ENCODE peak calls at places on chromosomes 4 and X, in five cellular contexts. One of them, this sample, is unnamed.
A peak's percentile ranks its signal among the peaks of the same experiment; 100 is the strongest.

GRCh38 chrX:55240788-55241187 is 20.6 kb downstream of the PAGE5 start:
- DNase-seq in adipocyte: no peak
- DNase-seq in HL-60: no peak
- DNase-seq in stimulated activated CD4-positive, alpha-beta T cell treated with anti-CD3 and anti-CD28 coated beads, Interleukin-12 subunit alpha, Interleukin-12 subunit beta, amount 100 ng/mL, for 24 hours: no peak
- DNase-seq in fibroblast of the aortic adventitia: no peak
- DNase-seq in this sample: no peak

GRCh38 chrX:18707442-18708049 is at the start of gene PPEF1:
- DNase-seq in adipocyte: no peak
- DNase-seq in HL-60: no peak
- DNase-seq in stimulated activated CD4-positive, alpha-beta T cell treated with anti-CD3 and anti-CD28 coated beads, Interleukin-12 subunit alpha, Interleukin-12 subunit beta, amount 100 ng/mL, for 24 hours: no peak
- DNase-seq in fibroblast of the aortic adventitia: no peak
- DNase-seq in this sample: no peak

GRCh38 chr4:158826057-158826456 is 57.2 kb downstream of the FNIP2 start:
- DNase-seq in adipocyte: no peak
- DNase-seq in HL-60: no peak
- DNase-seq in stimulated activated CD4-positive, alpha-beta T cell treated with anti-CD3 and anti-CD28 coated beads, Interleukin-12 subunit alpha, Interleukin-12 subunit beta, amount 100 ng/mL, for 24 hours: no peak
- DNase-seq in fibroblast of the aortic adventitia: no peak
- DNase-seq in this sample: no peak

GRCh38 chrX:70398899-70399298 is 24.2 kb upstream of the GDPD2 start:
- DNase-seq in adipocyte: peak; percentile 36
- DNase-seq in HL-60: no peak
- DNase-seq in stimulated activated CD4-positive, alpha-beta T cell treated with anti-CD3 and anti-CD28 coated beads, Interleukin-12 subunit alpha, Interleukin-12 subunit beta, amount 100 ng/mL, for 24 hours: no peak
- DNase-seq in fibroblast of the aortic adventitia: peak; percentile 13
- DNase-seq in this sample: peak; percentile 48

GRCh38 chr4:55272576-55272975 is 73.5 kb upstream of the SRD5A3 start:
- DNase-seq in adipocyte: no peak
- DNase-seq in HL-60: no peak
- DNase-seq in stimulated activated CD4-positive, alpha-beta T cell treated with anti-CD3 and anti-CD28 coated beads, Interleukin-12 subunit alpha, Interleukin-12 subunit beta, amount 100 ng/mL, for 24 hours: no peak
- DNase-seq in fibroblast of the aortic adventitia: no peak
- DNase-seq in this sample: no peak

GRCh38 chrX:110204986-110205385 is 112.9 kb downstream of the AMMECR1 start:
- DNase-seq in adipocyte: peak; percentile 63
- DNase-seq in HL-60: no peak
- DNase-seq in stimulated activated CD4-positive, alpha-beta T cell treated with anti-CD3 and anti-CD28 coated beads, Interleukin-12 subunit alpha, Interleukin-12 subunit beta, amount 100 ng/mL, for 24 hours: no peak
- DNase-seq in fibroblast of the aortic adventitia: peak; percentile 59
- DNase-seq in this sample: peak; percentile 86

GRCh38 chr4:185541251-185541671 is 6.0 kb upstream of the PDLIM3 start:
- DNase-seq in adipocyte: no peak
- DNase-seq in HL-60: no peak
- DNase-seq in stimulated activated CD4-positive, alpha-beta T cell treated with anti-CD3 and anti-CD28 coated beads, Interleukin-12 subunit alpha, Interleukin-12 subunit beta, amount 100 ng/mL, for 24 hours: no peak
- DNase-seq in fibroblast of the aortic adventitia: peak; percentile 79
- DNase-seq in this sample: no peak

GRCh38 chr4:13298655-13299054 is 185.5 kb downstream of the RAB28 start:
- DNase-seq in adipocyte: no peak
- DNase-seq in HL-60: no peak
- DNase-seq in stimulated activated CD4-positive, alpha-beta T cell treated with anti-CD3 and anti-CD28 coated beads, Interleukin-12 subunit alpha, Interleukin-12 subunit beta, amount 100 ng/mL, for 24 hours: no peak
- DNase-seq in fibroblast of the aortic adventitia: peak; percentile 48
- DNase-seq in this sample: no peak

GRCh38 chrX:136768469-136769084 is 12.2 kb downstream of the ARHGEF6 start:
- DNase-seq in adipocyte: peak; percentile 76
- DNase-seq in HL-60: no peak
- DNase-seq in stimulated activated CD4-positive, alpha-beta T cell treated with anti-CD3 and anti-CD28 coated beads, Interleukin-12 subunit alpha, Interleukin-12 subunit beta, amount 100 ng/mL, for 24 hours: peak; percentile 49
- DNase-seq in fibroblast of the aortic adventitia: peak; percentile 90
- DNase-seq in this sample: peak; percentile 94

GRCh38 chr4:88949605-88950004 is 107.4 kb downstream of the FAM13A start:
- DNase-seq in adipocyte: no peak
- DNase-seq in HL-60: no peak
- DNase-seq in stimulated activated CD4-positive, alpha-beta T cell treated with anti-CD3 and anti-CD28 coated beads, Interleukin-12 subunit alpha, Interleukin-12 subunit beta, amount 100 ng/mL, for 24 hours: no peak
- DNase-seq in fibroblast of the aortic adventitia: no peak
- DNase-seq in this sample: no peak

GRCh38 chr4:10164877-10165283 is 48.3 kb upstream of the WDR1 start:
- DNase-seq in adipocyte: peak; percentile 48
- DNase-seq in HL-60: no peak
- DNase-seq in stimulated activated CD4-positive, alpha-beta T cell treated with anti-CD3 and anti-CD28 coated beads, Interleukin-12 subunit alpha, Interleukin-12 subunit beta, amount 100 ng/mL, for 24 hours: no peak
- DNase-seq in fibroblast of the aortic adventitia: peak; percentile 81
- DNase-seq in this sample: peak; percentile 71

GRCh38 chrX:137587151-137587550 is 21.2 kb downstream of the ZIC3 start:
- DNase-seq in adipocyte: no peak
- DNase-seq in HL-60: no peak
- DNase-seq in stimulated activated CD4-positive, alpha-beta T cell treated with anti-CD3 and anti-CD28 coated beads, Interleukin-12 subunit alpha, Interleukin-12 subunit beta, amount 100 ng/mL, for 24 hours: no peak
- DNase-seq in fibroblast of the aortic adventitia: no peak
- DNase-seq in this sample: no peak

GRCh38 chr4:23333946-23334878 is 555.6 kb downstream of the PPARGC1A start:
- DNase-seq in adipocyte: no peak
- DNase-seq in HL-60: peak; percentile 85
- DNase-seq in stimulated activated CD4-positive, alpha-beta T cell treated with anti-CD3 and anti-CD28 coated beads, Interleukin-12 subunit alpha, Interleukin-12 subunit beta, amount 100 ng/mL, for 24 hours: no peak
- DNase-seq in fibroblast of the aortic adventitia: peak; percentile 75
- DNase-seq in this sample: peak; percentile 22

GRCh38 chr4:76984127-76984526 is 34.6 kb downstream of the SEPTIN11 start:
- DNase-seq in adipocyte: peak; percentile 66
- DNase-seq in HL-60: no peak
- DNase-seq in stimulated activated CD4-positive, alpha-beta T cell treated with anti-CD3 and anti-CD28 coated beads, Interleukin-12 subunit alpha, Interleukin-12 subunit beta, amount 100 ng/mL, for 24 hours: no peak
- DNase-seq in fibroblast of the aortic adventitia: peak; percentile 73
- DNase-seq in this sample: peak; percentile 69

GRCh38 chrX:42176790-42177189 is 253.4 kb upstream of the CASK start:
- DNase-seq in adipocyte: no peak
- DNase-seq in HL-60: no peak
- DNase-seq in stimulated activated CD4-positive, alpha-beta T cell treated with anti-CD3 and anti-CD28 coated beads, Interleukin-12 subunit alpha, Interleukin-12 subunit beta, amount 100 ng/mL, for 24 hours: no peak
- DNase-seq in fibroblast of the aortic adventitia: no peak
- DNase-seq in this sample: no peak

GRCh38 chr4:130479674-130480073 is 1383.7 kb downstream of the C4orf33 start:
- DNase-seq in adipocyte: no peak
- DNase-seq in HL-60: no peak
- DNase-seq in stimulated activated CD4-positive, alpha-beta T cell treated with anti-CD3 and anti-CD28 coated beads, Interleukin-12 subunit alpha, Interleukin-12 subunit beta, amount 100 ng/mL, for 24 hours: no peak
- DNase-seq in fibroblast of the aortic adventitia: no peak
- DNase-seq in this sample: no peak

GRCh38 chrX:49675075-49675719 is 20.6 kb downstream of the PAGE1 start:
- DNase-seq in adipocyte: no peak
- DNase-seq in HL-60: no peak
- DNase-seq in stimulated activated CD4-positive, alpha-beta T cell treated with anti-CD3 and anti-CD28 coated beads, Interleukin-12 subunit alpha, Interleukin-12 subunit beta, amount 100 ng/mL, for 24 hours: no peak
- DNase-seq in fibroblast of the aortic adventitia: no peak
- DNase-seq in this sample: no peak

GRCh38 chrX:74420194-74421035 is 878 bp upstream of the SLC16A2 start:
- DNase-seq in adipocyte: peak; percentile 74
- DNase-seq in HL-60: no peak
- DNase-seq in stimulated activated CD4-positive, alpha-beta T cell treated with anti-CD3 and anti-CD28 coated beads, Interleukin-12 subunit alpha, Interleukin-12 subunit beta, amount 100 ng/mL, for 24 hours: no peak
- DNase-seq in fibroblast of the aortic adventitia: peak; percentile 78
- DNase-seq in this sample: peak; percentile 72

GRCh38 chr4:185115827-185116232 is 27.2 kb upstream of the SLC25A4 start:
- DNase-seq in adipocyte: peak; percentile 74
- DNase-seq in HL-60: no peak
- DNase-seq in stimulated activated CD4-positive, alpha-beta T cell treated with anti-CD3 and anti-CD28 coated beads, Interleukin-12 subunit alpha, Interleukin-12 subunit beta, amount 100 ng/mL, for 24 hours: no peak
- DNase-seq in fibroblast of the aortic adventitia: peak; percentile 99
- DNase-seq in this sample: peak; percentile 73

GRCh38 chrX:8981742-8982141 is 52.2 kb downstream of the FAM9B start:
- DNase-seq in adipocyte: no peak
- DNase-seq in HL-60: no peak
- DNase-seq in stimulated activated CD4-positive, alpha-beta T cell treated with anti-CD3 and anti-CD28 coated beads, Interleukin-12 subunit alpha, Interleukin-12 subunit beta, amount 100 ng/mL, for 24 hours: no peak
- DNase-seq in fibroblast of the aortic adventitia: no peak
- DNase-seq in this sample: no peak

GRCh38 chr4:8542776-8543525 is 37.2 kb upstream of the GPR78 start:
- DNase-seq in adipocyte: peak; percentile 27
- DNase-seq in HL-60: no peak
- DNase-seq in stimulated activated CD4-positive, alpha-beta T cell treated with anti-CD3 and anti-CD28 coated beads, Interleukin-12 subunit alpha, Interleukin-12 subunit beta, amount 100 ng/mL, for 24 hours: no peak
- DNase-seq in fibroblast of the aortic adventitia: no peak
- DNase-seq in this sample: peak; percentile 78

GRCh38 chr4:91064157-91064853 is 937.1 kb downstream of the CCSER1 start:
- DNase-seq in adipocyte: no peak
- DNase-seq in HL-60: no peak
- DNase-seq in stimulated activated CD4-positive, alpha-beta T cell treated with anti-CD3 and anti-CD28 coated beads, Interleukin-12 subunit alpha, Interleukin-12 subunit beta, amount 100 ng/mL, for 24 hours: no peak
- DNase-seq in fibroblast of the aortic adventitia: no peak
- DNase-seq in this sample: no peak

GRCh38 chr4:25031077-25031606 is 396 bp upstream of the LGI2 start:
- DNase-seq in adipocyte: peak; percentile 21
- DNase-seq in HL-60: no peak
- DNase-seq in stimulated activated CD4-positive, alpha-beta T cell treated with anti-CD3 and anti-CD28 coated beads, Interleukin-12 subunit alpha, Interleukin-12 subunit beta, amount 100 ng/mL, for 24 hours: no peak
- DNase-seq in fibroblast of the aortic adventitia: peak; percentile 18
- DNase-seq in this sample: peak; percentile 19

GRCh38 chrX:101347859-101348451 is 587 bp downstream of the TIMM8A start:
- DNase-seq in adipocyte: peak; percentile 46
- DNase-seq in HL-60: no peak
- DNase-seq in stimulated activated CD4-positive, alpha-beta T cell treated with anti-CD3 and anti-CD28 coated beads, Interleukin-12 subunit alpha, Interleukin-12 subunit beta, amount 100 ng/mL, for 24 hours: no peak
- DNase-seq in fibroblast of the aortic adventitia: peak; percentile 33
- DNase-seq in this sample: peak; percentile 19

GRCh38 chr4:110959041-110959643 is 336.3 kb upstream of the PITX2 start:
- DNase-seq in adipocyte: peak; percentile 62
- DNase-seq in HL-60: no peak
- DNase-seq in stimulated activated CD4-positive, alpha-beta T cell treated with anti-CD3 and anti-CD28 coated beads, Interleukin-12 subunit alpha, Interleukin-12 subunit beta, amount 100 ng/mL, for 24 hours: no peak
- DNase-seq in fibroblast of the aortic adventitia: peak; percentile 58
- DNase-seq in this sample: peak; percentile 37

This sample was measured in EH.